ENCODE peak calls at places on chromosomes 13 and 19, in four cellular contexts. N, G, R and P are unnamed samples.
A peak's percentile ranks its signal among the peaks of the same experiment; 100 is the strongest.

GRCh38 chr13:110565296-110565695 is 3.8 kb upstream of the RAB20 start:
- DNase-seq in R (peak; percentile 1), G (no peak), N (no peak), P (no peak)

GRCh38 chr13:33927315-33927714 is 109.4 kb downstream of the RFC3 start:
- DNase-seq in R (no peak), N (no peak), G (no peak), P (no peak)

GRCh38 chr19:14530005-14530348 is 583 bp downstream of the TECR start:
- DNase-seq in G (no peak), N (no peak), R (peak; percentile 61), P (no peak)

GRCh38 chr19:35992902-35993765 is 1.9 kb upstream of the SDHAF1 start:
- DNase-seq in G (no peak), R (no peak), N (no peak), P (no peak)

GRCh38 chr13:101390461-101390860 is 25.8 kb downstream of the NALCN start:
- DNase-seq in G (no peak), N (no peak), R (no peak), P (no peak)

GRCh38 chr19:1441022-1441426 is 2.8 kb downstream of the RPS15 start:
- DNase-seq in R (no peak), N (no peak), G (no peak), P (no peak)

GRCh38 chr13:106417467-106418110 is 117.9 kb downstream of the EFNB2 start:
- DNase-seq in N (no peak), R (no peak), G (peak; percentile 38), P (no peak)

GRCh38 chr19:12140545-12141404 is 625 bp upstream of the ZNF20 start:
- DNase-seq in N (peak; percentile 91), R (peak; percentile 92), G (peak; percentile 87), P (peak; percentile 88)

GRCh38 chr19:52896431-52897148 is 845 bp downstream of the ZNF320 start:
- DNase-seq in N (peak; percentile 53), R (peak; percentile 71), G (peak; percentile 40), P (no peak)

GRCh38 chr19:47109541-47110375 is 3.8 kb downstream of the ZC3H4 start:
- DNase-seq in R (peak; percentile 16), N (peak; percentile 78), G (no peak), P (no peak)

GRCh38 chr13:97273341-97273831 is 51.3 kb downstream of the MBNL2 start:
- DNase-seq in R (no peak), N (no peak), G (no peak), P (no peak)

GRCh38 chr13:35346494-35346893 is 130.0 kb downstream of the MAB21L1 start:
- DNase-seq in R (no peak), N (no peak), G (no peak), P (no peak)

GRCh38 chr19:10655457-10656312 is 1.5 kb downstream of the ILF3 start:
- DNase-seq in N (no peak), R (peak; percentile 57), G (no peak), P (no peak)

GRCh38 chr13:93535256-93535655 is 308.6 kb downstream of the GPC6 start:
- DNase-seq in R (peak; percentile 2), N (no peak), G (no peak), P (no peak)

GRCh38 chr19:29714953-29715694 is at the start of gene C19orf12:
- DNase-seq in G (no peak), N (peak; percentile 85), R (peak; percentile 65), P (peak; percentile 64)

GRCh38 chr19:54464044-54464623 is 556 bp upstream of the LENG9 start:
- DNase-seq in N (peak; percentile 91), R (peak; percentile 90), G (peak; percentile 99), P (peak; percentile 79)

GRCh38 chr13:28047784-28048388 is 52.5 kb downstream of the FLT3 start:
- DNase-seq in G (no peak), N (no peak), R (peak; percentile 38), P (no peak)

GRCh38 chr19:15379996-15380647 is 535 bp upstream of the AKAP8 start:
- DNase-seq in N (no peak), G (peak; percentile 89), R (peak; percentile 86), P (peak; percentile 50)

GRCh38 chr19:4633140-4633967 is 6.0 kb upstream of the TNFAIP8L1 start:
- DNase-seq in R (peak; percentile 93), N (peak; percentile 74), G (peak; percentile 88), P (peak; percentile 58)

GRCh38 chr13:102846261-102847015 is 606 bp downstream of the ERCC5 start:
- DNase-seq in N (no peak), G (peak; percentile 37), R (peak; percentile 32), P (peak; percentile 25)

GRCh38 chr13:31920301-31920818 is 111.2 kb upstream of the FRY start:
- DNase-seq in R (no peak), G (no peak), N (no peak), P (no peak)

GRCh38 chr19:55156202-55157063 is 1.1 kb downstream of the TNNI3 start:
- DNase-seq in R (peak; percentile 63), G (peak; percentile 99), N (peak; percentile 85), P (peak; percentile 63)

GRCh38 chr13:99992912-99993311 is 11.3 kb downstream of the ZIC2 start:
- DNase-seq in R (no peak), G (no peak), N (no peak), P (no peak)

GRCh38 chr13:65034266-65034665 is 2195.9 kb downstream of the PCDH9 start:
- DNase-seq in N (no peak), G (peak; percentile 26), R (no peak), P (no peak)

GRCh38 chr19:29467824-29468401 is 57.9 kb upstream of the VSTM2B start:
- DNase-seq in N (no peak), R (peak; percentile 72), G (peak; percentile 60), P (no peak)

GRCh38 chr13:111177803-111178389 is 62.8 kb downstream of the ARHGEF7 start:
- DNase-seq in N (no peak), R (no peak), G (no peak), P (no peak)

GRCh38 chr13:111650626-111651025 is 330.2 kb downstream of the TEX29 start:
- DNase-seq in R (no peak), G (peak; percentile 2), N (no peak), P (no peak)

GRCh38 chr19:36488118-36488815 is 1.1 kb downstream of the ZNF566 start:
- DNase-seq in G (no peak), N (no peak), R (peak; percentile 31), P (no peak)

GRCh38 chr13:111225810-111226546 is 94.5 kb upstream of the TEX29 start:
- DNase-seq in N (no peak), G (no peak), R (no peak), P (no peak)

GRCh38 chr19:5292843-5293606 is 47.6 kb downstream of the PTPRS start:
- DNase-seq in R (no peak), G (peak; percentile 86), N (peak; percentile 82), P (peak; percentile 64)

GRCh38 chr13:30908416-30908980 is 2.4 kb downstream of the MEDAG start:
- DNase-seq in R (no peak), G (no peak), N (no peak), P (peak; percentile 47)

GRCh38 chr19:47726467-47726866 is 13.2 kb downstream of the EHD2 start:
- DNase-seq in G (no peak), N (no peak), R (no peak), P (no peak)

GRCh38 chr13:33349996-33350826 is 64.7 kb upstream of the STARD13 start:
- DNase-seq in N (no peak), R (peak; percentile 64), G (peak; percentile 32), P (peak; percentile 65)

GRCh38 chr13:111344471-111345191 is 24.2 kb downstream of the TEX29 start:
- DNase-seq in N (no peak), R (peak; percentile 66), G (peak; percentile 95), P (no peak)

GRCh38 chr13:21150013-21150412 is 26.3 kb downstream of the SKA3 start:
- DNase-seq in R (no peak), G (no peak), N (no peak), P (no peak)

GRCh38 chr19:3213159-3213558 is 11.3 kb upstream of the CELF5 start:
- DNase-seq in G (no peak), N (no peak), R (no peak), P (no peak)

GRCh38 chr19:18308948-18309325 is 13.9 kb downstream of the LSM4 start:
- DNase-seq in G (no peak), R (no peak), N (no peak), P (no peak)